ENCODE peak calls at places on chromosome 3, in seven cellular contexts. D is neuronal stem cell; X is brain microvascular endothelial cell; W is HL-60; Q is adrenal gland; F is CD4-positive, CD25-positive, alpha-beta regulatory T cell; O is ovary. A is an unnamed sample.

GRCh38 chr3:124456506-124456905 is 273.7 kb upstream of the UMPS start:
- DNase-seq in Q (no peak), O (peak), X (peak), W (no peak), D (no peak), F (no peak), A (no peak)

GRCh38 chr3:14785207-14786155 is 33.3 kb upstream of the FGD5 start:
- DNase-seq in F (no peak), O (no peak), D (no peak), Q (peak), W (no peak), X (no peak), A (no peak)

GRCh38 chr3:46293991-46294833 is 52.0 kb downstream of the CCR3 start:
- DNase-seq in O (no peak), W (no peak), X (no peak), F (peak), D (no peak), Q (no peak), A (no peak)

GRCh38 chr3:14541646-14542045 is 1.5 kb upstream of the GRIP2 start:
- DNase-seq in W (no peak), F (no peak), X (no peak), Q (no peak), D (no peak), O (no peak), A (no peak)

GRCh38 chr3:167967257-167968010 is 128.3 kb downstream of the GOLIM4 start:
- DNase-seq in X (no peak), Q (no peak), W (no peak), D (no peak), F (no peak), O (no peak), A (no peak)

GRCh38 chr3:193605876-193606275 is 12.9 kb downstream of the OPA1 start:
- DNase-seq in X (peak), D (peak), F (peak), Q (peak), W (peak), O (no peak), A (peak)

GRCh38 chr3:150308481-150308918 is 99.6 kb upstream of the TSC22D2 start:
- DNase-seq in D (no peak), W (no peak), Q (no peak), X (peak), F (no peak), O (no peak), A (peak)

GRCh38 chr3:41418961-41419691 is 219.8 kb downstream of the CTNNB1 start:
- DNase-seq in Q (peak), F (no peak), X (peak), W (no peak), O (no peak), D (no peak), A (no peak)

GRCh38 chr3:113287111-113287817 is 75.9 kb downstream of the BOC start:
- DNase-seq in D (no peak), O (peak), X (peak), F (no peak), Q (peak), W (no peak), A (no peak)

GRCh38 chr3:12990781-12991480 is 82.3 kb downstream of the IQSEC1 start:
- DNase-seq in F (no peak), Q (no peak), W (no peak), X (peak), O (peak), D (no peak), A (peak)

GRCh38 chr3:66405701-66406091 is 95.1 kb downstream of the LRIG1 start:
- DNase-seq in D (no peak), W (no peak), X (peak), O (no peak), Q (peak), F (no peak), A (peak)

GRCh38 chr3:15845475-15845874 is 47.7 kb upstream of the ANKRD28 start:
- DNase-seq in D (no peak), F (peak), W (no peak), Q (no peak), X (no peak), O (no peak), A (no peak)